ENCODE peak calls at places on chromosomes 4 and X, in ten cellular contexts. F, W, M, P, B, L, A, C, V and O are unnamed samples.

GRCh38 chrX:117972681-117973080 is 143.9 kb downstream of the KLHL13 start:
- DNase-seq in F (peak), W (no peak), M (no peak), P (no peak), B (no peak), L (no peak), A (no peak), C (peak), V (no peak), O (no peak)

GRCh38 chr4:101711590-101712255 is 78.8 kb upstream of the BANK1 start:
- DNase-seq in F (peak), W (no peak), M (no peak), P (no peak), B (no peak), L (no peak), A (no peak), C (no peak), V (no peak), O (no peak)

GRCh38 chr4:142581891-142582290 is 264.2 kb downstream of the INPP4B start:
- DNase-seq in F (no peak), W (no peak), M (no peak), P (no peak), B (no peak), L (no peak), A (no peak), C (no peak), V (no peak), O (no peak)

GRCh38 chr4:170772429-170772828 is 682.7 kb upstream of the AADAT start:
- DNase-seq in F (no peak), W (no peak), M (no peak), P (no peak), B (no peak), L (no peak), A (no peak), C (no peak), V (no peak), O (no peak)

GRCh38 chr4:1599491-1600210 is 84.5 kb downstream of the FAM53A start:
- DNase-seq in F (no peak), W (no peak), M (no peak), P (no peak), B (no peak), L (no peak), A (no peak), C (no peak), V (no peak), O (no peak)

GRCh38 chrX:136679581-136679980 is 31.6 kb downstream of the CD40LG start:
- DNase-seq in F (no peak), W (no peak), M (no peak), P (no peak), B (no peak), L (no peak), A (no peak), C (no peak), V (no peak), O (no peak)

GRCh38 chr4:140326395-140326993 is 47.0 kb upstream of the SCOC start:
- DNase-seq in F (peak), W (no peak), M (no peak), P (no peak), B (peak), L (no peak), A (no peak), C (peak), V (no peak), O (no peak)

GRCh38 chr4:185709802-185710486 is 102.0 kb downstream of the SORBS2 start:
- DNase-seq in F (no peak), W (no peak), M (no peak), P (no peak), B (no peak), L (no peak), A (no peak), C (peak), V (no peak), O (no peak)

GRCh38 chrX:10512258-10512657 is 108.1 kb downstream of the MID1 start:
- DNase-seq in F (no peak), W (no peak), M (no peak), P (no peak), B (no peak), L (no peak), A (no peak), C (peak), V (no peak), O (no peak)

GRCh38 chr4:108446554-108446953 is 173.8 kb upstream of the RPL34 start:
- DNase-seq in F (peak), W (no peak), M (no peak), P (no peak), B (peak), L (no peak), A (no peak), C (no peak), V (no peak), O (no peak)

GRCh38 chrX:104098151-104098808 is 14.0 kb upstream of the ZCCHC18 start:
- DNase-seq in F (peak), W (peak), M (peak), P (no peak), B (peak), L (peak), A (peak), C (peak), V (peak), O (no peak)

GRCh38 chr4:72295966-72296557 is 264.3 kb downstream of the NPFFR2 start:
- DNase-seq in F (no peak), W (no peak), M (no peak), P (no peak), B (peak), L (no peak), A (no peak), C (peak), V (no peak), O (no peak)

GRCh38 chr4:66465111-66465510 is 794.8 kb upstream of the EPHA5 start:
- DNase-seq in F (no peak), W (no peak), M (no peak), P (no peak), B (no peak), L (no peak), A (no peak), C (peak), V (no peak), O (no peak)

GRCh38 chr4:76950052-76950845 is 697 bp downstream of the SEPTIN11 start:
- DNase-seq in F (peak), W (no peak), M (peak), P (peak), B (peak), L (no peak), A (peak), C (peak), V (peak), O (peak)

GRCh38 chr4:47221721-47222120 is 190.4 kb downstream of the GABRB1 start:
- DNase-seq in F (no peak), W (no peak), M (no peak), P (no peak), B (no peak), L (no peak), A (no peak), C (peak), V (no peak), O (no peak)

GRCh38 chr4:186651624-186652023 is 72.0 kb downstream of the FAT1 start:
- DNase-seq in F (peak), W (no peak), M (no peak), P (peak), B (no peak), L (no peak), A (no peak), C (no peak), V (no peak), O (peak)

GRCh38 chr4:20313237-20314030 is 61.7 kb downstream of the SLIT2 start:
- DNase-seq in F (peak), W (no peak), M (no peak), P (no peak), B (peak), L (no peak), A (peak), C (no peak), V (no peak), O (no peak)

GRCh38 chr4:92634891-92635290 is 331.1 kb downstream of the GRID2 start:
- DNase-seq in F (no peak), W (no peak), M (no peak), P (no peak), B (no peak), L (no peak), A (no peak), C (no peak), V (no peak), O (no peak)

GRCh38 chrX:45622538-45622937 is 421.9 kb upstream of the DIPK2B start:
- DNase-seq in F (no peak), W (no peak), M (no peak), P (no peak), B (no peak), L (peak), A (no peak), C (peak), V (no peak), O (no peak)

GRCh38 chrX:141220342-141221008 is 21.8 kb downstream of the SPANXC start:
- DNase-seq in F (no peak), W (peak), M (no peak), P (no peak), B (no peak), L (peak), A (no peak), C (peak), V (no peak), O (no peak)

GRCh38 chrX:42530027-42530426 is 247.9 kb downstream of the PPP1R2C start:
- DNase-seq in F (no peak), W (no peak), M (no peak), P (no peak), B (no peak), L (peak), A (no peak), C (peak), V (no peak), O (no peak)
- TF ChIP-seq CTCF in F (no peak), W (no peak), M (no peak), P (no peak), B (no peak), L (peak), A (no peak), C (peak), V (no peak), O (no peak)

DNA sequence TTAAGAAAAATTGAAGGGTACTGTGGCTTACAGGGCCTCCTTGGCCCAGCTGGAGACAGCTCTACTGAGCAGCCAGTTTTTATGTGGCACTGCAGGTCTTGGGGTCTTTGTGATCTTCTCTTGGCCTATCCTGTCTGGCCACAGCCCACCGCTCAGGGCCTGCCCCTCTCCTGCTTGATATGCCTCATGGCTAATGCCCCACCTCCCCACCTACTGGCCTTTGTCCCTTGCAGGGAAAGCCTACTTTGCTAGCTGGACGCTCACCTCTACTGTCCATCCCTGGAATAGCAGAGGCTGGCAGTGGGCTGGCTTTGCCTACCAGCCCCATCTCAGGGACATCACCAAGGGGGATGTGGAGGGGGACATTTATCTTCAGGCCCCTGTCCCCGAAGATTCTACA is 134.1 kb downstream of the PJA1 start:
- DNase-seq in F (no peak), W (no peak), M (no peak), P (no peak), B (peak), L (no peak), A (no peak), C (no peak), V (no peak), O (peak)
- TF ChIP-seq CTCF in F (peak), W (no peak), M (no peak), P (no peak), B (no peak), L (peak), A (no peak), C (no peak), V (no peak), O (no peak)

DNA sequence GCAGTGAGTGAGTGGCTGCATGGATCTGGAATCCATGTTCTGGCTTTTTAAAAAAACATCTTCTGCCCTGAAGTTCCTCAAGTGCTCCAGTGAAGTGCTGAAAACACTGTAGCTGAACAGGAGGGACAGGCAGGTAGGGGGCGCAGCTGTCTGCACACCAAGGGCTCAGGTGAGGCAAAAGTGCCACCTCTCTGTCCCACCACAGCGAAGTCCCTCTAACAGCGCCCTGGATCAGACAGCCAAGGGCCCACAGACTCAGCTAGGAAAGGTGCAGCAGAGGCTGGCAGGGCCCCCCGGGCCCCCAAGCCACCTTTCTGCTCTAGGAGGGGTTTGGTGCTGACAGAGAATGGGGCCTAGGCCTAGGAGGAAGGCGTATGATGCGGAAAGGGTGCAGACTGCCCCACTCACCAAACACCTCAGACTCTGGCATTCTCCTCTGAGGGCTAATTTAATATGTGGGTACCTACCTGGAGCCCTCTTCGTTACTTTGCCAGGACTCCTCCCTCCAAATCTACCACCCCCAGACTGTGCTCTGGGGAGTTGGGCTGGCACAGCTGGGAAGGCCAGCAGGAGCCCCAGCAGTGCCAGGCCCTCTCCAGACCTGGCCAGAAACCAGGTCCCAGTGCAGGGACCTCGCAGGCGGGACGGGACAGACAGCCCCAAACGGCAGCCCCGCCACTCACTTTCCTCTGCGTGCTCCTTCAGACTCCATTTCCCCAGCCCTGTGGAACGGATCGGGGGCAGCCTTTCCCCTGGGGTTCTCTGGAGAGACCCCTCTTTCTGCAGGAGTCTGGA is 73.7 kb downstream of the ENPP6 start:
- DNase-seq in F (no peak), W (no peak), M (no peak), P (no peak), B (no peak), L (no peak), A (no peak), C (no peak), V (no peak), O (no peak)
- TF ChIP-seq CTCF in F (no peak), W (peak), M (no peak), P (no peak), B (no peak), L (no peak), A (no peak), C (no peak), V (no peak), O (no peak)

GRCh38 chrX:123169247-123169901 is 14.7 kb upstream of the GRIA3 start:
- DNase-seq in F (no peak), W (no peak), M (no peak), P (no peak), B (no peak), L (no peak), A (no peak), C (peak), V (no peak), O (no peak)

GRCh38 chrX:123175366-123176122 is 8.5 kb upstream of the GRIA3 start:
- DNase-seq in F (no peak), W (no peak), M (no peak), P (no peak), B (no peak), L (no peak), A (no peak), C (no peak), V (no peak), O (no peak)

GRCh38 chrX:123171781-123172180 is 12.3 kb upstream of the GRIA3 start:
- DNase-seq in F (no peak), W (no peak), M (no peak), P (no peak), B (no peak), L (no peak), A (no peak), C (peak), V (no peak), O (no peak)

GRCh38 chrX:123172874-123173273 is 11.2 kb upstream of the GRIA3 start:
- DNase-seq in F (no peak), W (no peak), M (no peak), P (no peak), B (no peak), L (no peak), A (no peak), C (no peak), V (no peak), O (no peak)

GRCh38 chrX:123173833-123174232 is 10.2 kb upstream of the GRIA3 start:
- DNase-seq in F (no peak), W (no peak), M (no peak), P (no peak), B (no peak), L (no peak), A (no peak), C (no peak), V (no peak), O (no peak)
- TF ChIP-seq CTCF in F (peak), W (peak), M (no peak), P (no peak), B (peak), L (no peak), A (peak), C (peak), V (no peak), O (no peak)

GRCh38 chr4:38898245-38898644 is 30.6 kb downstream of the FAM114A1 start:
- DNase-seq in F (no peak), W (no peak), M (no peak), P (no peak), B (no peak), L (no peak), A (no peak), C (no peak), V (no peak), O (no peak)

GRCh38 chr4:38904090-38904666 is 36.6 kb downstream of the FAM114A1 start:
- DNase-seq in F (no peak), W (no peak), M (no peak), P (no peak), B (no peak), L (no peak), A (no peak), C (no peak), V (no peak), O (no peak)

GRCh38 chr4:38902221-38902620 is 34.6 kb downstream of the FAM114A1 start:
- DNase-seq in F (no peak), W (no peak), M (no peak), P (no peak), B (no peak), L (no peak), A (no peak), C (no peak), V (no peak), O (no peak)

GRCh38 chr4:38905657-38906398 is 38.2 kb downstream of the FAM114A1 start:
- DNase-seq in F (no peak), W (no peak), M (no peak), P (no peak), B (no peak), L (no peak), A (no peak), C (no peak), V (no peak), O (no peak)

DNA sequence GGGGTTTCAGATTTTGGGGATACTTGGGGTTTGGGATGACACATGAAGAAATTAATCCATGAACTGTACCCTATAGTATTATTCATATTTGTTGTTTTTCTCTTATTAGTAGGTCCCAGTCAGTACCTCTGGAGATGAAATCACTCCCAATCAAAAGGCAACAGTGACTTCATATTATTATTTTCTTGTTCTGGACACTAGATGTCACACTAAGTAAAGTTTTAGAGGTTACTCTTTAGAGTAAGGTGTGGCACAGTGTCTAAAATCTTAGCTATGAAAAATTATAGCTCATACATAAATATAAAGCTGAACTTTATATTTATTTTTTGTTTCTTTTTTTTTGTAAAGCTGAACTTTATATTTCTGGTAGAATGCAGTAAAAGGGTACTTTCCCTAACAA is 35.1 kb downstream of the FAM114A1 start:
- DNase-seq in F (no peak), W (no peak), M (no peak), P (no peak), B (no peak), L (no peak), A (no peak), C (peak), V (no peak), O (no peak)
- TF ChIP-seq CTCF in F (peak), W (peak), M (no peak), P (peak), B (peak), L (no peak), A (peak), C (peak), V (peak), O (no peak)